ENCODE peak calls at places on chromosomes 3 and 15, in six cellular contexts. One of them, this sample, is unnamed.

GRCh38 chr15:45149060-45149459 is 19.3 kb downstream of the DUOX1 start:
- DNase-seq in GM23338: no peak
- DNase-seq in HCT116: no peak
- DNase-seq in HepG2: no peak
- DNase-seq in Panc1: no peak
- DNase-seq in GM12878: no peak
- DNase-seq in this sample: no peak

GRCh38 chr3:109275702-109276293 is 40.5 kb downstream of the DPPA2 start:
- DNase-seq in HCT116: peak; percentile 44
- DNase-seq in GM23338: peak; percentile 85
- DNase-seq in HepG2: peak; percentile 42
- DNase-seq in Panc1: peak; percentile 5
- DNase-seq in GM12878: no peak
- DNase-seq in this sample: no peak

GRCh38 chr15:101642361-101642760 is 9.8 kb downstream of the TM2D3 start:
- DNase-seq in Panc1: no peak
- DNase-seq in HepG2: no peak
- DNase-seq in GM23338: no peak
- DNase-seq in GM12878: no peak
- DNase-seq in HCT116: no peak
- DNase-seq in this sample: no peak

GRCh38 chr3:197367081-197367780 is 68.8 kb upstream of the DLG1 start:
- DNase-seq in GM23338: peak; percentile 16
- DNase-seq in Panc1: no peak
- DNase-seq in HepG2: peak; percentile 61
- DNase-seq in GM12878: no peak
- DNase-seq in HCT116: no peak
- DNase-seq in this sample: no peak

GRCh38 chr3:66010348-66011097 is 28.2 kb downstream of the MAGI1 start:
- DNase-seq in HCT116: peak; percentile 22
- DNase-seq in HepG2: peak; percentile 16
- DNase-seq in GM23338: no peak
- DNase-seq in Panc1: no peak
- DNase-seq in GM12878: no peak
- DNase-seq in this sample: no peak

GRCh38 chr3:31164398-31164797 is 269.9 kb upstream of the GADL1 start:
- DNase-seq in GM23338: no peak
- DNase-seq in HepG2: no peak
- DNase-seq in Panc1: no peak
- DNase-seq in GM12878: no peak
- DNase-seq in HCT116: no peak
- DNase-seq in this sample: no peak

GRCh38 chr3:143590660-143591059 is 257.6 kb downstream of the SLC9A9 start:
- DNase-seq in GM23338: no peak
- DNase-seq in HepG2: no peak
- DNase-seq in Panc1: no peak
- DNase-seq in GM12878: no peak
- DNase-seq in HCT116: no peak
- DNase-seq in this sample: no peak

GRCh38 chr3:177777699-177778098 is 580.4 kb upstream of the TBL1XR1 start:
- DNase-seq in GM23338: peak; percentile 63
- DNase-seq in HCT116: peak; percentile 51
- DNase-seq in GM12878: peak; percentile 20
- DNase-seq in HepG2: peak; percentile 52
- DNase-seq in Panc1: peak; percentile 33
- DNase-seq in this sample: peak; percentile 17

GRCh38 chr3:40109641-40110490 is 199.6 kb upstream of the EIF1B start:
- DNase-seq in GM12878: no peak
- DNase-seq in HCT116: no peak
- DNase-seq in HepG2: peak; percentile 24
- DNase-seq in GM23338: peak; percentile 71
- DNase-seq in Panc1: no peak
- DNase-seq in this sample: no peak

GRCh38 chr3:187132666-187133065 is 6.6 kb downstream of the RPL39L start:
- DNase-seq in GM23338: no peak
- DNase-seq in HCT116: no peak
- DNase-seq in Panc1: no peak
- DNase-seq in GM12878: no peak
- DNase-seq in HepG2: no peak
- DNase-seq in this sample: no peak

GRCh38 chr15:49286649-49287394 is 116.8 kb downstream of the GALK2 start:
- DNase-seq in HepG2: no peak
- DNase-seq in GM12878: no peak
- DNase-seq in GM23338: no peak
- DNase-seq in Panc1: no peak
- DNase-seq in HCT116: no peak
- DNase-seq in this sample: no peak

GRCh38 chr3:78427303-78427702 is 1340.5 kb downstream of the ROBO1 start:
- DNase-seq in GM23338: no peak
- DNase-seq in HepG2: no peak
- DNase-seq in GM12878: no peak
- DNase-seq in HCT116: no peak
- DNase-seq in Panc1: no peak
- DNase-seq in this sample: no peak

DNA sequence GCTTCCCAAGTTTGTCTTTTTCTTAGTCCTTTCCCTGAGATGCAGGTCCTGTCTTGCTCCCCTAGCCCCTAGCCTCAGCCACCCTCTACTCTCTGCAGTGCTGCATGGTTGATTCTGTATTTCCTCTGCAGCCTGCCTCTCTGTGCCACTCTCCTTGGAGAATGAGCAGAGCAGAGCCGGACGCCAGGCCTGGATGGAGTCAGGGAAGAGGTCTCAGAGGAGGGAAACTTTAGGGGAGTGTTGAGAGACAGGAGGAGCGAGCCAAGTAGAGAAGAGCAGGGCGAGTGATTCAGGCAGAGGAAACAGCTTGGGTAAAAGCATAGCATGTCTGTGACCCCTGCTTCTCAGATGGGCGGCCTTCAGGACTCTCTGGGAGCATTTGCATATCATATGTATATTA is 166.8 kb downstream of the RORA start:
- DNase-seq in HepG2: no peak
- DNase-seq in GM12878: no peak
- DNase-seq in GM23338: no peak
- DNase-seq in Panc1: no peak
- DNase-seq in HCT116: no peak
- DNase-seq in this sample: no peak
- TF ChIP-seq REST in HepG2: no peak
- TF ChIP-seq REST in GM12878: no peak
- TF ChIP-seq REST in GM23338: no peak
- TF ChIP-seq REST in Panc1: no peak
- TF ChIP-seq REST in HCT116: no peak
- TF ChIP-seq REST in this sample: no peak

DNA sequence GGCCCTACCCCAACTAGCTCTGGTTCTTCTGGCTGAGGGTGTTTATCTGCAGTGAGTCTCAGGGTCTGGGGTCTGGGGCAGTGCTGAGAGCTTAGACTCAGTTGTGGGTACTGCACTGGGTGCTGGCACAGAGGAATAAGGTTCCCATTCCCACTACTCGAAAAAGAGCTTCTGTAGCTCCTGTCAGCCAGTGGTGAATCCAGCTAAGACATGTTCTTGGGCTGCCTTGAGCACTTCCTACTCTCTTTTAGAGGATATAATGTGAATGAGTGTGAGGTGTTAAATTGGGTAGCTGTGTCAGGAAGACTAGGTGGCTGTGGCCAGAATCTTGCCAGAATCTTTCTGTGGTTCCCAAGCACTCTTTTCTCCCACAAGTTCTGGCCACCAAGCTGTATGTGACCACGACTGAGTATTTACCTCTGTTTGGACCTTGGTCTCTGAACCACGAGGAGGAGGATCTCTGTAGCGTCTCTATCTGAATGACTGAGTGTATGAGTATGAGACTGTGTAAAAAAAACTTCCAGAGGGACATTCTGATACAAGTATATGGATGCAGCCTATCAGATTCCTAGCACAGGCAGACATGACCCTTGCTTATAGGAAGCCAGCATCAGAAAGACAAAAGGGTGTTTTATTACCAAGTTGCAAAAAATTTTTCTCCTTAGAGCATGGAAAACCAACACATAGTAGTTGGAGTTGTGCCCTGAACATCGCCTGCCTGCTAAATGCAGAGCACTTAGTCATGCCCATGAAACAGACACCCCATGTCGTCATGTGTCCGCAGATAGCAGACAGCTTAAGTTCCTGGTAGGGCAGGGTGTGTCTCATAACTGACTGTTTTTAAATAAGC is 30.6 kb downstream of the DAG1 start:
- DNase-seq in HCT116: peak; percentile 81
- DNase-seq in GM12878: no peak
- DNase-seq in Panc1: no peak
- DNase-seq in GM23338: no peak
- DNase-seq in HepG2: peak; percentile 89
- DNase-seq in this sample: peak; percentile 35
- TF ChIP-seq REST in HCT116: no peak
- TF ChIP-seq REST in GM12878: no peak
- TF ChIP-seq REST in Panc1: no peak
- TF ChIP-seq REST in GM23338: no peak
- TF ChIP-seq REST in HepG2: no peak
- TF ChIP-seq REST in this sample: no peak

DNA sequence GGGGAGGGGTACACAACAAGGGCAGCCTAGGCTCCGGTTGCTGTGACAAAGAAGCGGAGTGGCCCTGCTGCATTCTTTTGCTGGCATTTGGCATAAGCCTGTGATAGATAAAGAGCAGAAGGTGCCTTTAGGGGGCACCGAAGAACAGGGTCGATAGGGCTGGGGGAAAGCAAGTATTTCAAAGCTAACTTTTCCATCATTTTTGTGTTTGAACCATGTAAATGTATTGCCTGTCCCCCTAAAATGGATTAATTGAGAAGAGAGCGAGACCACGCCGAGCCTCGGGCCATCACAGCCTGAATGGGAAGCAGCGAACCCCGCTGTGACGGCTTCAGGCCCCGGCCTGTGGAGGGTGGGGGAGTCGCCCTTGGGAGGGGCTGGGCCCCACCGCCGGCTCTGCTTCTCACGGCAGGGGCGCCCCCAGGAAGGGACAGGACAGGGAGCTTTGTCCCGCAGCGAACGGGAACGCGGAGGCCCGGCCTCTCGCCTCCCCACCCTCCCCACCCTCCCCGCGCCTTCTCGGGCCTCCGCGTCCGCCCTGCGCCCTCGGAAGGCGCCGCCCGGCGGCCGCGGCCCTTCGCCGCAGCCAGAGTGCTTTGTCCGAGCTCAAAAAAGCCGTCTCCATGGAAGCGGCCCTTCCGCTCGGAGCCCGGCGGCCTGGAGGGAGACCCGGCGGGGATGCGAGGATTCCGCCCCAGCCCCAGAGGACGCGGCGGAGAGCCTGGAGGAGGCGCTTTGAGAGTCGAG is 32.4 kb upstream of the ALDH1L1 start:
- DNase-seq in Panc1: no peak
- DNase-seq in GM23338: peak; percentile 88
- DNase-seq in GM12878: no peak
- DNase-seq in HepG2: peak; percentile 29
- DNase-seq in HCT116: no peak
- DNase-seq in this sample: no peak
- TF ChIP-seq REST in Panc1: no peak
- TF ChIP-seq REST in GM23338: no peak
- TF ChIP-seq REST in GM12878: no peak
- TF ChIP-seq REST in HepG2: no peak
- TF ChIP-seq REST in HCT116: no peak
- TF ChIP-seq REST in this sample: no peak

GRCh38 chr3:52232279-52233107 is 6.5 kb downstream of the TWF2 start:
- DNase-seq in HepG2: no peak
- DNase-seq in Panc1: no peak
- DNase-seq in GM12878: no peak
- DNase-seq in HCT116: no peak
- DNase-seq in GM23338: no peak
- DNase-seq in this sample: no peak
- TF ChIP-seq REST in HepG2: no peak
- TF ChIP-seq REST in Panc1: no peak
- TF ChIP-seq REST in GM12878: no peak
- TF ChIP-seq REST in HCT116: no peak
- TF ChIP-seq REST in GM23338: no peak
- TF ChIP-seq REST in this sample: no peak

DNA sequence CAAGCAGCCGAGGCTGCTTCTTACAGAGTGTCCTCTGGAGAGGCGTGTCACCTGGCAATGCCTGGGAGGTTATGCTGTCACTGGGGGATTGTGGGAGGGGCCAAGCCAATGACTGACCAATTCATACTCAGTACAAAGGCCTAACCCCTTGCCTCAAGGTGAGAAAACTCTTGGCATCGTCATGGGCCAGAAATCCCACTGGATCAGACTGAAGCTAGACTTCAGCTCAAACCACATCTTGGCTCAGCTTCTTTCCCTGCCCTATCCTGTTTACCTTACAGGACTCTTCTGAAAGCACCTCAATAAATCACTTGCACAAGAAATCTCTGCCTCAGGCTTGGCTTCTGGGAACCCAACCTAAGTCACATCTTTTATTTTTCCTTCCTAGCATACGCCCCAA is 9.5 kb downstream of the ANAPC13 start:
- DNase-seq in Panc1: no peak
- DNase-seq in GM23338: no peak
- DNase-seq in HCT116: no peak
- DNase-seq in HepG2: no peak
- DNase-seq in GM12878: no peak
- DNase-seq in this sample: no peak
- TF ChIP-seq REST in Panc1: no peak
- TF ChIP-seq REST in GM23338: no peak
- TF ChIP-seq REST in HCT116: no peak
- TF ChIP-seq REST in HepG2: no peak
- TF ChIP-seq REST in GM12878: no peak
- TF ChIP-seq REST in this sample: no peak

DNA sequence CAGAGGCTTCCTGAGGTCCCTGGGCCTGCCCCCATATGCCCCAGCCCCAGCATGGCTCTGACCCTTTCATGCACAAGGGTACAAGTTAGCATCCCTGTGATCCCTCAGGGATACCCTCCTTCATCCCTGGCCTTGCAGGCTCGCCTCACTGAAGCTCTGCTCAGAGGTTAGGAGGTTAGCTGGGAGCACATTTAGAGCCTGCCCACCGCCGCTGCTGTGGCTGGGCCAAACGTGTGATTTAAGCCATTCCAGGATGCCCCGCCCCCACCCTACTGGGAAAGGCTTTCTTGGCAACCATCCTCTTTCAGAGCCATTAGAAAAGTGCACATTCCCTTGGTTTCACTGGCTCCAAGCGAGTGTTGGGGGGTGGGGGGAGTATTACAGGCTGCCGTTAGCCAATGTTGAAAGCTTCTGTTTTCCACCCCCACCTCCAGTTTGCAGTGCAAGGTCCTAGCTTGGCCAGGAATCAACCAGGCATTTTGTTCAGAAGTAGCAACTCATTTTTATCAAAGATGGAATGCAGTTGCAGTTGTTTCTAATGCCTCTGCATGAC is 6.3 kb upstream of the HES1 start:
- DNase-seq in HepG2: peak; percentile 80
- DNase-seq in HCT116: no peak
- DNase-seq in Panc1: no peak
- DNase-seq in GM12878: no peak
- DNase-seq in GM23338: peak; percentile 86
- DNase-seq in this sample: no peak
- TF ChIP-seq REST in HepG2: no peak
- TF ChIP-seq REST in HCT116: no peak
- TF ChIP-seq REST in Panc1: no peak
- TF ChIP-seq REST in GM12878: no peak
- TF ChIP-seq REST in GM23338: no peak
- TF ChIP-seq REST in this sample: no peak

This sample was measured in HL-60.